ENCODE peak calls at places on chromosome 4, in seven cellular contexts. P, U, L, V, Z, H and B are unnamed samples.

GRCh38 chr4:94453534-94453963 is 1.8 kb downstream of the PDLIM5 start:
- DNase-seq in H (no peak), P (no peak), V (no peak), Z (no peak), U (peak; percentile 33), L (no peak), B (no peak)

GRCh38 chr4:1834047-1834769 is 21.7 kb downstream of the LETM1 start:
- DNase-seq in H (no peak), Z (no peak), U (no peak), L (no peak), V (no peak), P (no peak), B (peak; percentile 18)

GRCh38 chr4:67459164-67459563 is 86.1 kb downstream of the CENPC start:
- DNase-seq in L (no peak), V (peak; percentile 15), U (no peak), H (no peak), P (no peak), Z (no peak), B (no peak)

GRCh38 chr4:108626056-108626455 is 5.7 kb downstream of the RPL34 start:
- DNase-seq in P (no peak), L (no peak), U (no peak), H (no peak), V (no peak), Z (no peak), B (no peak)

GRCh38 chr4:81375745-81376144 is 96.0 kb downstream of the RASGEF1B start:
- DNase-seq in P (no peak), H (no peak), Z (no peak), L (no peak), U (no peak), V (no peak), B (no peak)

GRCh38 chr4:22356996-22357596 is 158.8 kb downstream of the ADGRA3 start:
- DNase-seq in U (peak; percentile 21), V (no peak), L (peak; percentile 52), H (no peak), Z (no peak), P (no peak), B (no peak)

GRCh38 chr4:87938746-87939145 is 36.8 kb upstream of the SPP1 start:
- DNase-seq in Z (no peak), P (no peak), V (no peak), H (no peak), U (no peak), L (no peak), B (no peak)

GRCh38 chr4:15100994-15101695 is 98.9 kb downstream of the CPEB2 start:
- DNase-seq in Z (no peak), U (no peak), P (no peak), V (no peak), H (no peak), L (no peak), B (peak; percentile 1)

GRCh38 chr4:154626793-154627484 is 14.5 kb upstream of the FGG start:
- DNase-seq in L (no peak), P (no peak), V (peak; percentile 78), U (peak; percentile 40), H (no peak), Z (no peak), B (peak; percentile 5)

GRCh38 chr4:138158746-138159297 is 83.3 kb downstream of the SLC7A11 start:
- DNase-seq in L (no peak), P (no peak), Z (no peak), V (no peak), U (peak; percentile 74), H (no peak), B (no peak)

GRCh38 chr4:77852892-77853495 is 9.6 kb upstream of the MRPL1 start:
- DNase-seq in H (peak; percentile 43), P (no peak), U (no peak), V (no peak), L (no peak), Z (peak; percentile 88), B (no peak)